ENCODE peak calls at places on chromosomes 3 and 15, in seven cellular contexts. U is esophagus muscularis mucosa, I is aorta, R is right atrium auricular region, B is SJSA1, Y is tibial artery, T is Peyer's patch. X is an unnamed sample.

GRCh38 chr3:10343526-10343925 is 22.6 kb upstream of the SEC13 start:
- DNase-seq in U (no peak), I (no peak), R (no peak), B (no peak), Y (no peak), T (no peak), X (no peak)

GRCh38 chr3:30319713-30320112 is 286.7 kb upstream of the TGFBR2 start:
- DNase-seq in U (no peak), I (peak; percentile 43), R (peak; percentile 68), B (peak; percentile 22), Y (no peak), T (peak; percentile 29), X (peak; percentile 52)

GRCh38 chr15:72271895-72272212 is 500 bp downstream of the PARP6 start:
- DNase-seq in U (no peak), I (no peak), R (peak; percentile 59), B (no peak), Y (no peak), T (no peak), X (peak; percentile 20)

GRCh38 chr3:55416381-55416821 is 70.7 kb downstream of the WNT5A start:
- DNase-seq in U (no peak), I (no peak), R (no peak), B (peak; percentile 6), Y (no peak), T (no peak), X (no peak)

GRCh38 chr3:59408047-59408624 is 358.3 kb upstream of the CFAP20DC start:
- DNase-seq in U (no peak), I (no peak), R (no peak), B (no peak), Y (no peak), T (no peak), X (no peak)

GRCh38 chr15:61521961-61522360 is 292.9 kb upstream of the RORA start:
- DNase-seq in U (no peak), I (no peak), R (no peak), B (no peak), Y (no peak), T (no peak), X (no peak)

GRCh38 chr15:75043509-75044257 is 20.3 kb downstream of the PPCDC start:
- DNase-seq in U (peak; percentile 99), I (peak; percentile 97), R (peak; percentile 100), B (peak; percentile 99), Y (peak; percentile 99), T (peak; percentile 84), X (peak; percentile 88)

GRCh38 chr3:12998648-12999047 is 74.6 kb downstream of the IQSEC1 start:
- DNase-seq in U (no peak), I (peak; percentile 52), R (no peak), B (no peak), Y (no peak), T (no peak), X (no peak)

GRCh38 chr3:100402150-100402706 is 889 bp downstream of the LNP1 start:
- DNase-seq in U (no peak), I (no peak), R (no peak), B (peak; percentile 40), Y (no peak), T (no peak), X (no peak)

GRCh38 chr3:30750967-30751366 is 143.5 kb downstream of the GADL1 start:
- DNase-seq in U (no peak), I (no peak), R (no peak), B (no peak), Y (no peak), T (no peak), X (no peak)

GRCh38 chr3:29515451-29515850 is 234.6 kb downstream of the RBMS3 start:
- DNase-seq in U (no peak), I (no peak), R (no peak), B (peak; percentile 47), Y (no peak), T (no peak), X (no peak)

GRCh38 chr3:111143-112069 is 85.2 kb upstream of the CHL1 start:
- DNase-seq in U (peak; percentile 62), I (no peak), R (no peak), B (no peak), Y (no peak), T (no peak), X (peak; percentile 13)

GRCh38 chr15:50881121-50882048 is 27.1 kb upstream of the AP4E1 start:
- DNase-seq in U (no peak), I (no peak), R (no peak), B (no peak), Y (no peak), T (no peak), X (no peak)

GRCh38 chr3:55868347-55868746 is 381.2 kb upstream of the WNT5A start:
- DNase-seq in U (peak; percentile 21), I (no peak), R (no peak), B (no peak), Y (no peak), T (no peak), X (no peak)

GRCh38 chr15:68298882-68299381 is 21.4 kb downstream of the FEM1B start:
- DNase-seq in U (no peak), I (no peak), R (peak; percentile 57), B (peak; percentile 42), Y (no peak), T (no peak), X (peak; percentile 75)

GRCh38 chr3:14391033-14391432 is 11.4 kb upstream of the SLC6A6 start:
- DNase-seq in U (no peak), I (peak; percentile 74), R (no peak), B (no peak), Y (peak; percentile 71), T (no peak), X (no peak)

GRCh38 chr3:67044295-67044694 is 46.2 kb downstream of the KBTBD8 start:
- DNase-seq in U (no peak), I (no peak), R (no peak), B (no peak), Y (no peak), T (no peak), X (no peak)

GRCh38 chr3:74750901-74751300 is 136.4 kb upstream of the CNTN3 start:
- DNase-seq in U (no peak), I (no peak), R (no peak), B (no peak), Y (no peak), T (no peak), X (no peak)

GRCh38 chr3:17469520-17469919 is 272.9 kb downstream of the TBC1D5 start:
- DNase-seq in U (no peak), I (no peak), R (no peak), B (no peak), Y (no peak), T (no peak), X (no peak)

GRCh38 chr15:73273181-73274002 is 95.4 kb downstream of the HCN4 start:
- DNase-seq in U (no peak), I (no peak), R (peak; percentile 68), B (peak; percentile 59), Y (peak; percentile 38), T (peak; percentile 30), X (peak; percentile 59)

GRCh38 chr15:87224409-87224808 is 1032.1 kb downstream of the NTRK3 start:
- DNase-seq in U (peak; percentile 4), I (no peak), R (no peak), B (no peak), Y (no peak), T (no peak), X (no peak)

GRCh38 chr15:69666441-69666882 is 213.8 kb downstream of the RPLP1 start:
- DNase-seq in U (no peak), I (peak; percentile 73), R (no peak), B (no peak), Y (no peak), T (peak; percentile 54), X (no peak)

GRCh38 chr15:88657326-88658069 is 18.7 kb downstream of the ISG20 start:
- DNase-seq in U (peak; percentile 92), I (peak; percentile 65), R (peak; percentile 60), B (peak; percentile 26), Y (no peak), T (no peak), X (no peak)

GRCh38 chr3:100260081-100260684 is 609 bp upstream of the TBC1D23 start:
- DNase-seq in U (no peak), I (peak; percentile 79), R (no peak), B (no peak), Y (peak; percentile 37), T (no peak), X (peak; percentile 6)

DNA sequence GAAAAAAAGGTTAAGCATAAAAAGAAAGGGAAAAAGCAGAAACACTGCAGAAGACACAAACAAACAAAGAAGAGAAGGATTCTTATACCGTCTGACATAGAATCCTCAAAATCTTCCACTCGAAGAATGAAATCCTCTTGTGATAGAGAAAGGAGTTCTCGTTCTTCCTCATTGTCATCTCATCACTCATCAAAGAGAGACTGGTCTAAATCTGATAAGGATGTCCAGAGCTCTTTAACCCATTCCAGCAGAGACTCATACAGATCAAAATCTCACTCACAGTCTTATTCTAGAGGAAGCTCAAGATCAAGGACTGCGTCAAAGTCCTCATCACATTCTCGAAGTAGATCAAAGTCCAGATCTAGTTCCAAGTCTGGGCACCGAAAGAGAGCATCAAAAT is 16.5 kb upstream of the ZBTB47 start:
- DNase-seq in U (no peak), I (no peak), R (no peak), B (no peak), Y (no peak), T (no peak), X (no peak)
- H3K27ac ChIP-seq in U (no peak overlapping the region), I (no peak overlapping the region), R (no peak overlapping the region), B (no peak overlapping the region), Y (no peak overlapping the region), T (no peak overlapping the region), X (no peak overlapping the region)

DNA sequence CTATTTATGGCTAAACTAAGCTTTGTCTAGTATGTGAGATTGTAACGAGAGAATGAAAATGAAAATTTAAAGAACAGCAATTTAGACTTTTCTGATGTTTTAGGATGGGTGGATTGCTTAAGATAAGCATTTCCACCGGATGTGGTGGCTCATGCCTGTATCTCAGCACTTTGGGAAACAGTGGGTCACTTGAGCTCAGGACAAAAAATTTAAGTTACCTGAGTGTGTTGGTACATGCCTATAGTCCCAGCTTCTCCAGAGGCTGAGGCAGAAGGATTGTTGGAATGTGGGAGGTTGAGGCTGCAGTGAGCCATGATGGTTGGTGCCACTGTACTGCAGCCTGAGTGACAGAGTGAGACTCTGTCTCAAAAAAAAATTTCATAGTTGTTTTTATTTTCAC is 3.4 kb downstream of the PPP4R2 start:
- DNase-seq in U (no peak), I (no peak), R (no peak), B (no peak), Y (no peak), T (no peak), X (no peak)
- H3K4me3 ChIP-seq in U (peak overlapping the region; percentile 88), I (no peak overlapping the region), R (no peak overlapping the region), B (no peak overlapping the region), Y (peak overlapping the region; percentile 92), T (no peak overlapping the region), X (no peak overlapping the region)

GRCh38 chr3:76044601-76045600 is 259.6 kb upstream of the ZNF717 start:
- DNase-seq in U (no peak), I (no peak), R (no peak), B (peak; percentile 2), Y (peak; percentile 26), T (no peak), X (peak; percentile 32)
- H3K4me1 ChIP-seq in U (no peaks in the 10 kb centered on the region), I (peaks cover 2% of the 10 kb centered on the region), R (no peaks in the 10 kb centered on the region), B (no peaks in the 10 kb centered on the region), Y (peaks cover 36% of the 10 kb centered on the region), T (no peaks in the 10 kb centered on the region), X (no peaks in the 10 kb centered on the region)

GRCh38 chr15:52006702-52007340 is 12.2 kb upstream of the MAPK6 start:
- DNase-seq in U (no peak), I (no peak), R (no peak), B (no peak), Y (no peak), T (no peak), X (no peak)
- H3K27ac ChIP-seq in U (no peak overlapping the region), I (no peak overlapping the region), R (peak overlapping the region; percentile 22), B (peak overlapping the region; percentile 26), Y (no peak overlapping the region), T (peak overlapping the region; percentile 20), X (no peak overlapping the region)

GRCh38 chr15:58773024-58773423 is 1.9 kb downstream of the MINDY2 start:
- DNase-seq in U (no peak), I (no peak), R (no peak), B (no peak), Y (no peak), T (no peak), X (no peak)
- H3K4me3 ChIP-seq in U (peak overlapping the region; percentile 98), I (peak overlapping the region; percentile 76), R (peak overlapping the region; percentile 79), B (peak overlapping the region; percentile 78), Y (peak overlapping the region; percentile 69), T (peak overlapping the region; percentile 89), X (no peak overlapping the region)

X was measured in small intestine.